ENCODE peak calls at places on chromosomes 12 and 14, in five cellular contexts. X is IMR-90, D is mesendoderm, B is H9, I is mesenchymal stem cell. L is an unnamed sample.

GRCh38 chr12:48787791-48788521 is 933 bp downstream of the ADCY6 start:
- DNase-seq in X (no peak), D (no peak), B (no peak), I (no peak), L (no peak)

GRCh38 chr12:107320031-107320928 is 226.9 kb upstream of the CRY1 start:
- DNase-seq in X (peak; percentile 61), D (peak; percentile 83), B (peak; percentile 87), I (peak; percentile 9), L (no peak)

GRCh38 chr12:68406134-68406576 is 74.0 kb upstream of the MDM1 start:
- DNase-seq in X (peak; percentile 82), D (peak; percentile 48), B (peak; percentile 43), I (peak; percentile 52), L (peak; percentile 51)

GRCh38 chr12:39831587-39832315 is 212.1 kb upstream of the ABCD2 start:
- DNase-seq in X (peak; percentile 30), D (no peak), B (no peak), I (peak; percentile 11), L (no peak)

GRCh38 chr12:110809149-110809548 is 37.6 kb upstream of the CCDC63 start:
- DNase-seq in X (no peak), D (peak; percentile 64), B (no peak), I (no peak), L (no peak)

GRCh38 chr14:39442293-39442692 is 10.1 kb upstream of the FBXO33 start:
- DNase-seq in X (peak; percentile 37), D (no peak), B (no peak), I (no peak), L (no peak)

GRCh38 chr14:102278631-102278935 is 26.4 kb downstream of the MOK start:
- DNase-seq in X (no peak), D (no peak), B (no peak), I (no peak), L (no peak)

GRCh38 chr12:131104464-131105350 is 151.0 kb downstream of the ADGRD1 start:
- DNase-seq in X (peak; percentile 16), D (peak; percentile 81), B (peak; percentile 94), I (peak; percentile 26), L (peak; percentile 96)

GRCh38 chr14:99157676-99158075 is 114.3 kb downstream of the BCL11B start:
- DNase-seq in X (no peak), D (no peak), B (no peak), I (no peak), L (peak; percentile 23)

GRCh38 chr12:47553266-47553665 is 152.6 kb downstream of the RPAP3 start:
- DNase-seq in X (no peak), D (no peak), B (no peak), I (no peak), L (no peak)

GRCh38 chr14:59564356-59564755 is 12.3 kb downstream of the CCDC175 start:
- DNase-seq in X (no peak), D (peak; percentile 86), B (no peak), I (no peak), L (no peak)

GRCh38 chr12:19849208-19849607 is 409.9 kb downstream of the AEBP2 start:
- DNase-seq in X (no peak), D (no peak), B (no peak), I (peak; percentile 30), L (no peak)

GRCh38 chr12:98591209-98591608 is 2.3 kb upstream of the SLC25A3 start:
- DNase-seq in X (peak; percentile 32), D (peak; percentile 21), B (no peak), I (peak; percentile 24), L (no peak)

GRCh38 chr12:92648242-92649031 is 54.4 kb upstream of the PLEKHG7 start:
- DNase-seq in X (peak; percentile 14), D (peak; percentile 9), B (no peak), I (no peak), L (peak; percentile 13)

GRCh38 chr12:93122569-93123091 is 193.5 kb upstream of the EEA1 start:
- DNase-seq in X (no peak), D (no peak), B (no peak), I (no peak), L (no peak)

GRCh38 chr14:54366726-54367707 is 29.8 kb upstream of the CDKN3 start:
- DNase-seq in X (peak; percentile 70), D (peak; percentile 94), B (peak; percentile 79), I (peak; percentile 89), L (peak; percentile 51)

GRCh38 chr12:108591267-108591980 is 6.5 kb downstream of the TMEM119 start:
- DNase-seq in X (no peak), D (no peak), B (no peak), I (no peak), L (peak; percentile 40)

GRCh38 chr12:31603546-31604009 is 12.6 kb upstream of the DENND5B start:
- DNase-seq in X (no peak), D (no peak), B (no peak), I (no peak), L (no peak)

DNA sequence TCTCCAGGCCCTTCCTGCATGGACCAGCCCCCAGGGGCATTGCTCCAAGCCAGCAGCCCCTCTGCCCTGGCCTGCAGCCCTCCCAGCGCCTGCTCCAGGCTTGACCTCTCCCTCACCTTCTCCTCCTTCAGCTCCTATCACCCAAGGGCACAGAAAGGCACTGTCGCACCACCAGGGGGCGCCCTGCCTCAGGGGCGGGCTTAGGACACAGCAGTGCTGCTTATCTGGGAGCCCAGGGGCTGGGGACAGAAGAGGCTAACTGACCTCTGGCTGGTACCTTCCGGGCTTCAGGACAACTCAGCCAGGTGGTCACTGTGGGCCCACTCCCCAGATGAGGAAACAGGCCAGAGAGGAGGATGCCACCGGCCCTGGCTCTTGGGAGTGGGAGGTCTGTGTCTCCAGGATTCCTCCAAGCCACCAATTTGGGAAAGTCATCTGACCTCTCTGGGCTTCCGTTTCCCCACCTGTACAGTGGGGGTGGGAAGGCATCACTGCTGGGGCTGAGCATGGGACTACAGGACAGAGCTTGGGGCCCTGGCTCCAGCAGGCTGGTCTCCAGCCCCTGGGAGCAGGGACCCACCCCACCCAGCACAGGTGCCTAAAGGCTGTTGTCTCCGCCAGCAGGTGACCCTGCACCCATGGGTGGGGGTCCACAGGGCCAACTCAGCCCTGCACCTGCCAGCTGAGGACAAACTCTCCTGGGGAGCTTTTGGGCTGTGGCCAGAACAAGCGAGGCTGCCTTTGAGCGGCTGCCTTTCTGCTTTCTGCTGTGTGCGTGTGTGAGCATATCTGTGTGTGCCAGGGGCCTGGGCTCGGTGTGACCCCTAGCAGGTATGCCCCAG is 25.5 kb upstream of the GPR132 start:
- DNase-seq in X (peak; percentile 62), D (peak; percentile 91), B (peak; percentile 91), I (peak; percentile 78), L (peak; percentile 98)
- H2BK15ac ChIP-seq in X (no peak overlapping the region), D (no peak overlapping the region), B (no peak overlapping the region), I (no peak overlapping the region), L (no peak overlapping the region)

DNA sequence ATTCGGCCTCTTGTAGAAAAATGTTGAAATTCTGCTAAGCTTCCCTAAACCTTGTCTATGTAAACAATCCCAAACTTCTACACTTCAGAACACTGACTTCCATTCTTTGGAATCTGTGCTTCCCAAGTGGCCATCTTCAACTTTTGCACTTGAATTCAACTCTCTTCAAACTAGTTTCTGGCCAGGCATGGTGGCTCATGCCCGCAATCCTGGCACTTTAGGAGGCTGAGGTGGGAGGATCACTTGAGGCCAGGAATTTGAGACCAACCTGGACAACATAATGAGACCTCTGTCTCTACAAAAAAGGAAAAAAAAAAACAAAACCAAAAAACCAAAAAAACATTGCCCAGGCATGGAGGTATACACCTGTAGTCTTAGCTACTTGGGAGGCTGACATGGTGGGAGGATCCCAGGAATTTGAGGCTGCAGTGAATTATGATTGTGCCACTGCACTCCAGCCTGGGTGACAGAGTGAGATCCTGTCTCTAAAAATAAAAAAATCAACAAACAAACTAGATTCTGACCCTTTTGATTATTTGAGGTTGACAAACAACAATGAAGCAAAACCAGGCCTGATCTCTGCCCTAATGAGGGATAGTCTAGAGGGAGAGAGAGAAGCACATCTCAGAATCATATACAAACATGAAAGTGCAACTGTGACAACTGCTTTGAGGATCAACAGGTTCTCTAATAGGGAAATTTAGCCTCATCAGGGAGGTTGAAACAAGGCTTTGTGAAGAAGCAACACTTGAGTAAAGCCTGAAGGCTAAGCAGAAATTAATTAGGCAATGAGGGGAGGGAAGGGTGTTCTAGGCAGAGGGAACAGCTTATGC is 11.6 kb upstream of the C12orf75 start:
- DNase-seq in X (no peak), D (no peak), B (no peak), I (no peak), L (no peak)
- H2BK5ac ChIP-seq in X (peak overlapping the region; percentile 98), D (no peak overlapping the region), B (no peak overlapping the region), I (peak overlapping the region; percentile 90), L (no peak overlapping the region)

GRCh38 chr12:116718578-116719454 is 19.1 kb downstream of the SPRING1 start:
- DNase-seq in X (peak; percentile 56), D (no peak), B (no peak), I (no peak), L (no peak)

GRCh38 chr12:116720129-116720528 is 17.7 kb downstream of the SPRING1 start:
- DNase-seq in X (no peak), D (no peak), B (no peak), I (no peak), L (no peak)

GRCh38 chr12:116719661-116720060 is 18.2 kb downstream of the SPRING1 start:
- DNase-seq in X (no peak), D (no peak), B (no peak), I (no peak), L (no peak)

GRCh38 chr12:116717466-116718457 is 20.1 kb downstream of the SPRING1 start:
- DNase-seq in X (peak; percentile 56), D (peak; percentile 39), B (no peak), I (no peak), L (no peak)

GRCh38 chr12:116722245-116722644 is 15.6 kb downstream of the SPRING1 start:
- DNase-seq in X (no peak), D (no peak), B (no peak), I (no peak), L (no peak)
- H2BK15ac ChIP-seq in X (no peak overlapping the region), D (no peak overlapping the region), B (no peak overlapping the region), I (no peak overlapping the region), L (no peak overlapping the region)

GRCh38 chr14:65945333-65945732 is 532.8 kb downstream of the FUT8 start:
- DNase-seq in X (no peak), D (peak; percentile 77), B (no peak), I (no peak), L (no peak)

GRCh38 chr14:65954915-65955314 is 531.3 kb upstream of the CCDC196 start:
- DNase-seq in X (no peak), D (no peak), B (no peak), I (no peak), L (no peak)

GRCh38 chr14:65948302-65948701 is 535.8 kb downstream of the FUT8 start:
- DNase-seq in X (no peak), D (peak; percentile 74), B (no peak), I (no peak), L (no peak)

GRCh38 chr14:65946494-65946893 is 534.0 kb downstream of the FUT8 start:
- DNase-seq in X (no peak), D (peak; percentile 16), B (no peak), I (no peak), L (no peak)

GRCh38 chr14:65949711-65950516 is 536.3 kb upstream of the CCDC196 start:
- DNase-seq in X (peak; percentile 12), D (peak; percentile 20), B (no peak), I (no peak), L (no peak)
- H2BK5ac ChIP-seq in X (no peak overlapping the region), D (no peak overlapping the region), B (no peak overlapping the region), I (no peak overlapping the region), L (no peak overlapping the region)

GRCh38 chr12:52249041-52249461 is 16.0 kb downstream of the KRT7 start:
- DNase-seq in X (no peak), D (no peak), B (peak; percentile 25), I (no peak), L (no peak)
- H2BK15ac ChIP-seq in X (peak overlapping the region; percentile 87), D (no peak overlapping the region), B (no peak overlapping the region), I (no peak overlapping the region), L (no peak overlapping the region)